ENCODE peak calls at places on chromosome 20, in four cellular contexts. V, B, D and T are unnamed samples.

GRCh38 chr20:61416546-61416945 is 164.5 kb downstream of the CDH4 start:
- DNase-seq in V (no peak), B (no peak), D (no peak), T (no peak)

GRCh38 chr20:61923371-61924166 is 142.1 kb downstream of the TAF4 start:
- DNase-seq in V (no peak), B (no peak), D (no peak), T (no peak)

GRCh38 chr20:58011947-58012610 is 216.4 kb downstream of the ANKRD60 start:
- DNase-seq in V (no peak), B (no peak), D (no peak), T (no peak)

GRCh38 chr20:45070932-45071632 is 29.8 kb downstream of the KCNS1 start:
- DNase-seq in V (no peak), B (no peak), D (no peak), T (no peak)

GRCh38 chr20:40144581-40144980 is 544.5 kb downstream of the MAFB start:
- DNase-seq in V (no peak), B (no peak), D (no peak), T (no peak)

GRCh38 chr20:60365063-60365640 is 406.9 kb downstream of the CDH26 start:
- DNase-seq in V (no peak), B (peak; percentile 54), D (no peak), T (no peak)

GRCh38 chr20:58574014-58574413 is 58.8 kb upstream of the APCDD1L start:
- DNase-seq in V (no peak), B (no peak), D (no peak), T (no peak)

GRCh38 chr20:20733943-20734342 is 21.5 kb upstream of the RALGAPA2 start:
- DNase-seq in V (no peak), B (no peak), D (no peak), T (no peak)

GRCh38 chr20:51553897-51554504 is 11.5 kb upstream of the NFATC2 start:
- DNase-seq in V (no peak), B (no peak), D (no peak), T (no peak)

GRCh38 chr20:57806975-57807374 is 97.2 kb upstream of the PMEPA1 start:
- DNase-seq in V (no peak), B (no peak), D (no peak), T (no peak)

GRCh38 chr20:3887870-3888614 is 1.1 kb upstream of the PANK2 start:
- DNase-seq in V (no peak), B (no peak), D (no peak), T (no peak)

GRCh38 chr20:62494980-62495797 is 19.4 kb upstream of the GATA5 start:
- DNase-seq in V (no peak), B (no peak), D (no peak), T (no peak)

GRCh38 chr20:51703446-51704287 is 64.5 kb downstream of the ATP9A start:
- DNase-seq in V (no peak), B (no peak), D (no peak), T (no peak)

GRCh38 chr20:62186887-62187866 is 4.3 kb downstream of the MTG2 start:
- DNase-seq in V (no peak), B (peak; percentile 13), D (no peak), T (no peak)

GRCh38 chr20:32456869-32457421 is 98.8 kb downstream of the ASXL1 start:
- DNase-seq in V (no peak), B (peak; percentile 78), D (no peak), T (peak; percentile 3)

GRCh38 chr20:53839423-53840176 is 230.8 kb downstream of the BCAS1 start:
- DNase-seq in V (peak; percentile 81), B (no peak), D (peak; percentile 46), T (no peak)

GRCh38 chr20:5947276-5947675 is 3.1 kb downstream of the TRMT6 start:
- DNase-seq in V (no peak), B (no peak), D (no peak), T (no peak)

GRCh38 chr20:32888636-32889035 is 29.9 kb downstream of the EFCAB8 start:
- DNase-seq in V (no peak), B (no peak), D (no peak), T (no peak)

GRCh38 chr20:5822569-5822968 is 72.4 kb downstream of the SHLD1 start:
- DNase-seq in V (no peak), B (no peak), D (no peak), T (no peak)

GRCh38 chr20:11755071-11755881 is 162.4 kb upstream of the BTBD3 start:
- DNase-seq in V (no peak), B (no peak), D (no peak), T (no peak)

GRCh38 chr20:58511861-58512260 is 3.3 kb downstream of the APCDD1L start:
- DNase-seq in V (no peak), B (no peak), D (no peak), T (no peak)

GRCh38 chr20:2165871-2166270 is 64.2 kb downstream of the STK35 start:
- DNase-seq in V (no peak), B (no peak), D (no peak), T (no peak)

GRCh38 chr20:35014537-35014936 is 58.9 kb downstream of the MYH7B start:
- DNase-seq in V (no peak), B (no peak), D (no peak), T (no peak)

GRCh38 chr20:55761787-55762186 is 243.5 kb downstream of the CBLN4 start:
- DNase-seq in V (no peak), B (no peak), D (no peak), T (no peak)

GRCh38 chr20:2694519-2694918 is 1.9 kb downstream of the EBF4 start:
- DNase-seq in V (no peak), B (no peak), D (no peak), T (no peak)

GRCh38 chr20:2417142-2417541 is 36.4 kb downstream of the TGM6 start:
- DNase-seq in V (no peak), B (no peak), D (no peak), T (no peak)

GRCh38 chr20:44573501-44573869 is 8.9 kb upstream of the PKIG start:
- DNase-seq in V (no peak), B (no peak), D (no peak), T (no peak)

GRCh38 chr20:40695214-40695613 is 6.2 kb upstream of the MAFB start:
- DNase-seq in V (no peak), B (no peak), D (no peak), T (no peak)

GRCh38 chr20:56400001-56400640 is 7.7 kb downstream of the CSTF1 start:
- DNase-seq in V (peak; percentile 70), B (peak; percentile 59), D (peak; percentile 24), T (peak; percentile 1)

GRCh38 chr20:58313366-58313765 is 3.9 kb downstream of the RAB22A start:
- DNase-seq in V (no peak), B (no peak), D (no peak), T (no peak)

GRCh38 chr20:56689318-56689717 is 60.2 kb downstream of the TFAP2C start:
- DNase-seq in V (no peak), B (peak; percentile 58), D (no peak), T (no peak)

GRCh38 chr20:51532577-51533191 is 9.8 kb downstream of the NFATC2 start:
- DNase-seq in V (no peak), B (no peak), D (no peak), T (no peak)